ENCODE peak calls at places on chromosomes 4 and X, in eight cellular contexts. X is HCT116, H is HepG2, B is body of pancreas, Y is upper lobe of left lung, P is heart left ventricle, E is right lobe of liver, Q is gastrocnemius medialis. Z is an unnamed sample.

GRCh38 chr4:6200011-6200921 is at the start of gene JAKMIP1:
- ATAC-seq in X (peak; percentile 82), H (peak; percentile 80), B (peak; percentile 90), Y (no peak), P (peak; percentile 84), E (peak; percentile 90), Q (no peak), Z (peak; percentile 63)

GRCh38 chrX:141176586-141177451 is at the start of gene LDOC1:
- ATAC-seq in X (no peak), H (no peak), B (peak; percentile 95), Y (peak; percentile 81), P (peak; percentile 91), E (peak; percentile 92), Q (peak; percentile 27), Z (peak; percentile 87)

GRCh38 chrX:128931071-128931470 is 592.2 kb downstream of the SMARCA1 start:
- ATAC-seq in X (no peak), H (no peak), B (no peak), Y (no peak), P (no peak), E (no peak), Q (no peak), Z (no peak)

GRCh38 chr4:8318509-8318908 is 49.0 kb downstream of the HTRA3 start:
- ATAC-seq in X (no peak), H (no peak), B (no peak), Y (no peak), P (no peak), E (no peak), Q (no peak), Z (no peak)

GRCh38 chr4:188021548-188022249 is 26.1 kb downstream of the ZFP42 start:
- ATAC-seq in X (peak; percentile 63), H (no peak), B (no peak), Y (no peak), P (no peak), E (no peak), Q (no peak), Z (no peak)

GRCh38 chr4:128725405-128725804 is 84.1 kb upstream of the JADE1 start:
- ATAC-seq in X (no peak), H (peak; percentile 99), B (peak; percentile 35), Y (no peak), P (no peak), E (peak; percentile 94), Q (no peak), Z (no peak)

GRCh38 chr4:165502919-165503907 is 124.4 kb downstream of the CPE start:
- ATAC-seq in X (no peak), H (peak; percentile 49), B (peak; percentile 40), Y (no peak), P (peak; percentile 56), E (no peak), Q (no peak), Z (peak; percentile 79)

GRCh38 chr4:36027203-36027602 is 217.1 kb downstream of the ARAP2 start:
- ATAC-seq in X (no peak), H (no peak), B (no peak), Y (no peak), P (no peak), E (no peak), Q (no peak), Z (no peak)

GRCh38 chr4:165464813-165465381 is 86.1 kb downstream of the CPE start:
- ATAC-seq in X (peak; percentile 88), H (peak; percentile 79), B (peak; percentile 78), Y (no peak), P (peak; percentile 62), E (peak; percentile 88), Q (peak; percentile 53), Z (no peak)

GRCh38 chr4:186481998-186482790 is 73.2 kb downstream of the MTNR1A start:
- ATAC-seq in X (peak; percentile 29), H (no peak), B (no peak), Y (no peak), P (no peak), E (no peak), Q (no peak), Z (no peak)

GRCh38 chrX:154020500-154021115 is 906 bp upstream of the IRAK1 start:
- ATAC-seq in X (peak; percentile 18), H (peak; percentile 4), B (no peak), Y (no peak), P (peak; percentile 25), E (peak; percentile 5), Q (peak; percentile 4), Z (no peak)

GRCh38 chrX:131477498-131477897 is 66.4 kb upstream of the OR13H1 start:
- ATAC-seq in X (no peak), H (no peak), B (no peak), Y (no peak), P (no peak), E (no peak), Q (no peak), Z (no peak)

GRCh38 chr4:100907465-100908454 is 389.9 kb upstream of the EMCN start:
- ATAC-seq in X (peak; percentile 63), H (peak; percentile 91), B (peak; percentile 38), Y (no peak), P (no peak), E (peak; percentile 92), Q (no peak), Z (no peak)

GRCh38 chr4:143531368-143531767 is 17.9 kb downstream of the SMARCA5 start:
- ATAC-seq in X (peak; percentile 60), H (peak; percentile 75), B (no peak), Y (peak; percentile 77), P (peak; percentile 55), E (peak; percentile 32), Q (no peak), Z (no peak)

GRCh38 chrX:78658851-78659744 is at the start of gene RTL3:
- ATAC-seq in X (no peak), H (no peak), B (no peak), Y (no peak), P (peak; percentile 68), E (no peak), Q (peak; percentile 33), Z (peak; percentile 82)

GRCh38 chrX:71365356-71365875 is 741 bp upstream of the TAF1 start:
- ATAC-seq in X (no peak), H (no peak), B (no peak), Y (no peak), P (no peak), E (no peak), Q (no peak), Z (peak; percentile 1)

GRCh38 chrX:46912673-46913491 is 661 bp downstream of the JADE3 start:
- ATAC-seq in X (peak; percentile 65), H (peak; percentile 84), B (peak; percentile 57), Y (peak; percentile 67), P (peak; percentile 52), E (peak; percentile 61), Q (peak; percentile 56), Z (peak; percentile 46)

GRCh38 chr4:104897297-104897645 is 249.4 kb upstream of the TET2 start:
- ATAC-seq in X (no peak), H (no peak), B (no peak), Y (no peak), P (no peak), E (peak; percentile 82), Q (no peak), Z (no peak)

GRCh38 chr4:142265946-142266345 is 580.2 kb downstream of the INPP4B start:
- ATAC-seq in X (peak; percentile 44), H (no peak), B (peak; percentile 16), Y (no peak), P (peak; percentile 16), E (no peak), Q (peak; percentile 58), Z (no peak)

GRCh38 chrX:143633530-143634372 is 2.1 kb downstream of the SLITRK4 start:
- ATAC-seq in X (no peak), H (no peak), B (peak; percentile 22), Y (no peak), P (peak; percentile 28), E (no peak), Q (peak; percentile 34), Z (peak; percentile 13)

GRCh38 chrX:143634373-143634685 is 1.6 kb downstream of the SLITRK4 start:
- ATAC-seq in X (no peak), H (no peak), B (peak; percentile 46), Y (no peak), P (peak; percentile 41), E (no peak), Q (peak; percentile 35), Z (peak; percentile 22)

GRCh38 chrX:143634701-143635442 is 1.0 kb downstream of the SLITRK4 start:
- ATAC-seq in X (no peak), H (no peak), B (peak; percentile 69), Y (no peak), P (peak; percentile 34), E (no peak), Q (peak; percentile 40), Z (peak; percentile 4)

GRCh38 chrX:143632625-143633387 is 3.1 kb downstream of the SLITRK4 start:
- ATAC-seq in X (no peak), H (no peak), B (no peak), Y (no peak), P (peak; percentile 48), E (no peak), Q (peak; percentile 41), Z (no peak)

DNA sequence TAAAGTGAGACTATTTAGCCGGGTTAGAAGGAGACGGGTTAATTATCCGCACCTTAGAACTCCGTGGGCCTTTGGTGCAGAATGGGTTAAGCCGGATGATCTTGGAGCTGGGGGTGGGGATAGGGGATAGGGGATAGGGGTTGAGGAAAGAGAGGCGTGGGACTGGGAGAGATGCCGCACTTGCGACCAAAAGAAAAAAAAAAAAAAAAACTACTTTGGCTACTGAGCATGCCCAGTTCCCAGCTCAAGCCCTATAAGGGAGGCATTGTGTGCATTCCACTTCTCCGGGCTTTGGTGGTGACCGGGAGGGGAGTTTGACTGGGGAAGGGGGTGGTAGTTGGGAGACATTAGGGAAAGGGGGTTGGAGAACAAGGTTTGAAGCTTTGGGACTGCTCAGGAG is at the start of gene SLITRK4:
- ATAC-seq in X (no peak), H (no peak), B (peak; percentile 7), Y (no peak), P (peak; percentile 50), E (no peak), Q (peak; percentile 27), Z (no peak)
- TF ChIP-seq POLR2A in X (no peak), H (no peak), B (no peak), Y (no peak), P (no peak), E (no peak), Q (no peak), Z (no peak)

GRCh38 chr4:10102193-10102980 is 14.2 kb downstream of the WDR1 start:
- ATAC-seq in X (no peak), H (no peak), B (no peak), Y (no peak), P (no peak), E (no peak), Q (peak; percentile 75), Z (no peak)
- TF ChIP-seq POLR2A in X (no peak), H (no peak), B (no peak), Y (no peak), P (no peak), E (no peak), Q (no peak), Z (no peak)

GRCh38 chr4:1597021-1597931 is 86.8 kb downstream of the FAM53A start:
- ATAC-seq in X (no peak), H (no peak), B (no peak), Y (no peak), P (no peak), E (no peak), Q (no peak), Z (no peak)
- TF ChIP-seq POLR2A in X (no peak), H (no peak), B (no peak), Y (no peak), P (no peak), E (no peak), Q (no peak), Z (no peak)

DNA sequence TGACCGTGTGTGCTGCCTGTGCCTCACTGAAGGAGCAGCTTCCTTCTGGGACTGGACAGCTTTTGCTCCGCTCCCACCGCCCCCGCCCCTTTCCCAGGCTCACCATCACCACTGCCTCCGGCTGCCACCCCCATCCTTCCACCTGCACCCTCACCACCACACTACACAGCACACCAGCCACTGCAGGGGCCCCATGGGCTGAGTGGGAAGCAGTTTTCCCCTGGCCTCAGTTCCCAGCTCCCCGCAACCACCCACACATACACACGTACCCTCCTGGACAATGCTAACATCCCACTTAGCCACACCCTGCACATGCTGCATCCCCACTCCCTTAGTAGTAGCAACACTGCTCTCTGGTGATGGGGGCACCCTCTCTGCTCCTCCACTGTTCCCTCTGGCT is 29.6 kb upstream of the COX18 start:
- ATAC-seq in X (peak; percentile 14), H (peak; percentile 39), B (no peak), Y (peak; percentile 43), P (peak; percentile 16), E (no peak), Q (no peak), Z (no peak)
- TF ChIP-seq POLR2A in X (no peak), H (peak; percentile 36), B (no peak), Y (no peak), P (no peak), E (no peak), Q (no peak), Z (no peak)